ENCODE peak calls at places on chromosome 6, in six cellular contexts. One of them, this sample, is unnamed.

GRCh38 chr6:72941751-72942150 is 283.5 kb downstream of the KHDC1L start:
- DNase-seq in prostate gland: no peak
- DNase-seq in body of pancreas: no peak
- DNase-seq in heart left ventricle: no peak
- DNase-seq in transverse colon: no peak
- DNase-seq in aorta: no peak
- DNase-seq in this sample: no peak

GRCh38 chr6:37517411-37517812 is 17.7 kb upstream of the CCDC167 start:
- DNase-seq in aorta: no peak
- DNase-seq in body of pancreas: peak; percentile 13
- DNase-seq in transverse colon: peak; percentile 31
- DNase-seq in prostate gland: no peak
- DNase-seq in heart left ventricle: no peak
- DNase-seq in this sample: no peak

GRCh38 chr6:19204445-19204844 is 632.7 kb upstream of the ID4 start:
- DNase-seq in body of pancreas: no peak
- DNase-seq in heart left ventricle: no peak
- DNase-seq in aorta: no peak
- DNase-seq in prostate gland: no peak
- DNase-seq in transverse colon: no peak
- DNase-seq in this sample: no peak

GRCh38 chr6:56101141-56101553 is 146.2 kb downstream of the COL21A1 start:
- DNase-seq in transverse colon: no peak
- DNase-seq in prostate gland: no peak
- DNase-seq in heart left ventricle: no peak
- DNase-seq in aorta: no peak
- DNase-seq in body of pancreas: peak; percentile 3
- DNase-seq in this sample: no peak

GRCh38 chr6:170124836-170125235 is 166.0 kb downstream of the DLL1 start:
- DNase-seq in body of pancreas: peak; percentile 64
- DNase-seq in aorta: peak; percentile 42
- DNase-seq in heart left ventricle: peak; percentile 6
- DNase-seq in transverse colon: no peak
- DNase-seq in prostate gland: peak; percentile 79
- DNase-seq in this sample: no peak

GRCh38 chr6:138869343-138869742 is 73.5 kb downstream of the ECT2L start:
- DNase-seq in prostate gland: no peak
- DNase-seq in body of pancreas: no peak
- DNase-seq in transverse colon: no peak
- DNase-seq in heart left ventricle: peak; percentile 67
- DNase-seq in aorta: no peak
- DNase-seq in this sample: no peak

GRCh38 chr6:11785449-11785951 is 6.9 kb upstream of the ADTRP start:
- DNase-seq in aorta: no peak
- DNase-seq in body of pancreas: peak; percentile 57
- DNase-seq in transverse colon: no peak
- DNase-seq in heart left ventricle: no peak
- DNase-seq in prostate gland: peak; percentile 36
- DNase-seq in this sample: no peak

GRCh38 chr6:1615651-1616420 is 6.1 kb downstream of the FOXC1 start:
- DNase-seq in prostate gland: no peak
- DNase-seq in body of pancreas: no peak
- DNase-seq in heart left ventricle: no peak
- DNase-seq in aorta: no peak
- DNase-seq in transverse colon: no peak
- DNase-seq in this sample: no peak

GRCh38 chr6:37783025-37783825 is 36.3 kb upstream of the ZFAND3 start:
- DNase-seq in heart left ventricle: no peak
- DNase-seq in prostate gland: no peak
- DNase-seq in body of pancreas: no peak
- DNase-seq in transverse colon: no peak
- DNase-seq in aorta: peak; percentile 86
- DNase-seq in this sample: no peak

GRCh38 chr6:6659600-6660327 is 71.2 kb downstream of the LY86 start:
- DNase-seq in body of pancreas: peak; percentile 54
- DNase-seq in heart left ventricle: peak; percentile 39
- DNase-seq in prostate gland: no peak
- DNase-seq in aorta: no peak
- DNase-seq in transverse colon: peak; percentile 19
- DNase-seq in this sample: no peak

GRCh38 chr6:91132461-91132860 is 545.6 kb upstream of the MAP3K7 start:
- DNase-seq in heart left ventricle: no peak
- DNase-seq in aorta: no peak
- DNase-seq in transverse colon: no peak
- DNase-seq in prostate gland: no peak
- DNase-seq in body of pancreas: no peak
- DNase-seq in this sample: no peak

GRCh38 chr6:16503919-16504554 is 257.2 kb downstream of the ATXN1 start:
- DNase-seq in transverse colon: peak; percentile 23
- DNase-seq in aorta: no peak
- DNase-seq in body of pancreas: no peak
- DNase-seq in heart left ventricle: no peak
- DNase-seq in prostate gland: no peak
- DNase-seq in this sample: no peak

GRCh38 chr6:105601541-105602174 is 198.8 kb upstream of the PREP start:
- DNase-seq in heart left ventricle: peak; percentile 82
- DNase-seq in aorta: peak; percentile 83
- DNase-seq in prostate gland: peak; percentile 79
- DNase-seq in transverse colon: peak; percentile 67
- DNase-seq in body of pancreas: peak; percentile 76
- DNase-seq in this sample: no peak

GRCh38 chr6:42748241-42748898 is 2.5 kb upstream of the TBCC start:
- DNase-seq in body of pancreas: no peak
- DNase-seq in transverse colon: no peak
- DNase-seq in heart left ventricle: no peak
- DNase-seq in aorta: peak; percentile 42
- DNase-seq in prostate gland: no peak
- DNase-seq in this sample: no peak

GRCh38 chr6:127118505-127119360 is at the start of gene RSPO3:
- DNase-seq in aorta: peak; percentile 78
- DNase-seq in body of pancreas: peak; percentile 10
- DNase-seq in transverse colon: peak; percentile 11
- DNase-seq in heart left ventricle: no peak
- DNase-seq in prostate gland: no peak
- DNase-seq in this sample: no peak

GRCh38 chr6:47247227-47247797 is 62.4 kb downstream of the TNFRSF21 start:
- DNase-seq in heart left ventricle: peak; percentile 30
- DNase-seq in transverse colon: no peak
- DNase-seq in prostate gland: no peak
- DNase-seq in body of pancreas: peak; percentile 39
- DNase-seq in aorta: no peak
- DNase-seq in this sample: no peak
- H3K4me1 ChIP-seq in heart left ventricle: no peaks in the 10 kb centered on the region
- H3K4me1 ChIP-seq in transverse colon: peaks cover 4% of the 10 kb centered on the region
- H3K4me1 ChIP-seq in prostate gland: no peaks in the 10 kb centered on the region
- H3K4me1 ChIP-seq in body of pancreas: peaks cover 15% of the 10 kb centered on the region
- H3K4me1 ChIP-seq in aorta: no peaks in the 10 kb centered on the region
- H3K4me1 ChIP-seq in this sample: peaks cover 44% of the 10 kb centered on the region

GRCh38 chr6:119351005-119351394 is 1.4 kb upstream of the MAN1A1 start:
- DNase-seq in prostate gland: no peak
- DNase-seq in heart left ventricle: no peak
- DNase-seq in transverse colon: no peak
- DNase-seq in aorta: no peak
- DNase-seq in body of pancreas: no peak
- DNase-seq in this sample: no peak
- H3K4me1 ChIP-seq in prostate gland: no peaks in the 10 kb centered on the region
- H3K4me1 ChIP-seq in heart left ventricle: no peaks in the 10 kb centered on the region
- H3K4me1 ChIP-seq in transverse colon: peaks cover 22% of the 10 kb centered on the region
- H3K4me1 ChIP-seq in aorta: peaks cover 3% of the 10 kb centered on the region
- H3K4me1 ChIP-seq in body of pancreas: peaks cover 24% of the 10 kb centered on the region
- H3K4me1 ChIP-seq in this sample: peaks cover 6% of the 10 kb centered on the region

DNA sequence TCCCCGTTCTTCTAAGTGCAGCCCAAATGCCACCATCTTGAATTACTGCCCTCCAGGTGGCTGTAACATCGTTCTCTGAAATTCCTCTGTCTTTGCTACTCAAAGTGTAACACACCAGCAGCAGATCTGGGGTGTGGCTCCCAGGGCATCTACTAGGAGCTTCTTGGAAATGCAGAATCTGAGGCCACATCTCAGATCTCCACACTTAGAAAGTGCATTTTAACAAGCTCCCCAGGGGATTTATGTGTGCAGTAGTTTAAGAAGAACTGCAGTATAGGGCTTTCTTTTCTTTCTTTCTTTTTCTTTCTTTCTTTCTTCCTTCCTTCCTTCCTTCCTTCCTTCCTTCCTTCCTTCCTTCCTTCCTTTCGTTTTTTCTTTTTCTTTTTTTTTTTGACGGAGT is 1.6 kb upstream of the MLIP start:
- DNase-seq in prostate gland: no peak
- DNase-seq in transverse colon: no peak
- DNase-seq in heart left ventricle: no peak
- DNase-seq in body of pancreas: no peak
- DNase-seq in aorta: no peak
- DNase-seq in this sample: no peak
- H3K4me1 ChIP-seq in prostate gland: no peaks in the 10 kb centered on the region
- H3K4me1 ChIP-seq in transverse colon: no peaks in the 10 kb centered on the region
- H3K4me1 ChIP-seq in heart left ventricle: peaks cover 3% of the 10 kb centered on the region
- H3K4me1 ChIP-seq in body of pancreas: no peaks in the 10 kb centered on the region
- H3K4me1 ChIP-seq in aorta: no peaks in the 10 kb centered on the region
- H3K4me1 ChIP-seq in this sample: peaks cover 7% of the 10 kb centered on the region

DNA sequence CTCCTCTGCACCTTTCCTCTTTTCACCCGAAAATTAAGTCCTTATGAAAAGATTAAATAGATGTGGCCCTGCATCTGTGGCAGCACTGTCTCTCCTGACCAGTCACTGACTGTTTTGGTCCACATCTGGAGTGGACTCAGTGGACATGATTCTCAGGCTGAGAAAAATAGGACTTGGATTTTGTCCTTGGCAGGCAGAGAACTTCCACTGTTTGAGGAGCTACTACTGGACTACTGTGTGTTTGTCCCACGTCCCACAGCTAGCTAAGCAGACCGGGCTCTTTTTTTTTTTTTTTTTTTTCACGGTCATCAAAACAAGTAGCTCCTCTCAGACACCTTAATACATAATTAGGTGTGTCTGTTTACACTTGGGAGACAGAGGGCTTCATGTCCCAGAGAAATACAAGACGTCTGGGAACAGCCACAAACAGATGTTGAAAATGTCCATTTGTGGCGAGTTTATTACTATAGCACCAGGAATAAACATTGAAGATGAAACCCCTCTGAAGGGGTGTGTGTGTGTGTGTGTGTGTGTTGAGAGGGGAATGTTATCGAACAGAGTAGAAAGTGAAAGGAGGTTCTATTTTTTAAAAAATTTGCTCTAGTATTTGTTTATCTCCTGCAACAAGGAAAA is 155.0 kb upstream of the SUPT3H start:
- DNase-seq in body of pancreas: no peak
- DNase-seq in heart left ventricle: no peak
- DNase-seq in prostate gland: no peak
- DNase-seq in transverse colon: no peak
- DNase-seq in aorta: no peak
- DNase-seq in this sample: no peak
- H3K4me1 ChIP-seq in body of pancreas: no peaks in the 10 kb centered on the region
- H3K4me1 ChIP-seq in heart left ventricle: no peaks in the 10 kb centered on the region
- H3K4me1 ChIP-seq in prostate gland: peaks cover 3% of the 10 kb centered on the region
- H3K4me1 ChIP-seq in transverse colon: no peaks in the 10 kb centered on the region
- H3K4me1 ChIP-seq in aorta: no peaks in the 10 kb centered on the region
- H3K4me1 ChIP-seq in this sample: no peaks in the 10 kb centered on the region

GRCh38 chr6:34793877-34794276 is 2.0 kb downstream of the BLTP3A start:
- DNase-seq in body of pancreas: no peak
- DNase-seq in aorta: no peak
- DNase-seq in heart left ventricle: no peak
- DNase-seq in transverse colon: no peak
- DNase-seq in prostate gland: no peak
- DNase-seq in this sample: no peak

GRCh38 chr6:34795836-34796425 is 4.0 kb downstream of the BLTP3A start:
- DNase-seq in aorta: no peak
- DNase-seq in prostate gland: no peak
- DNase-seq in body of pancreas: no peak
- DNase-seq in heart left ventricle: no peak
- DNase-seq in transverse colon: no peak
- DNase-seq in this sample: no peak

GRCh38 chr6:34791164-34791841 is 580 bp upstream of the BLTP3A start:
- DNase-seq in transverse colon: peak; percentile 64
- DNase-seq in heart left ventricle: peak; percentile 68
- DNase-seq in prostate gland: peak; percentile 47
- DNase-seq in aorta: peak; percentile 85
- DNase-seq in body of pancreas: peak; percentile 51
- DNase-seq in this sample: peak; percentile 91

GRCh38 chr6:34792605-34793500 is 970 bp downstream of the BLTP3A start:
- DNase-seq in body of pancreas: peak; percentile 64
- DNase-seq in prostate gland: peak; percentile 28
- DNase-seq in heart left ventricle: no peak
- DNase-seq in transverse colon: peak; percentile 25
- DNase-seq in aorta: no peak
- DNase-seq in this sample: peak; percentile 92

GRCh38 chr6:34791842-34792604 is at the start of gene BLTP3A:
- DNase-seq in heart left ventricle: peak; percentile 83
- DNase-seq in transverse colon: peak; percentile 75
- DNase-seq in body of pancreas: peak; percentile 73
- DNase-seq in aorta: peak; percentile 90
- DNase-seq in prostate gland: peak; percentile 55
- DNase-seq in this sample: peak; percentile 92
- H3K4me1 ChIP-seq in heart left ventricle: no peaks in the 10 kb centered on the region
- H3K4me1 ChIP-seq in transverse colon: peaks cover 17% of the 10 kb centered on the region
- H3K4me1 ChIP-seq in body of pancreas: peaks cover 26% of the 10 kb centered on the region
- H3K4me1 ChIP-seq in aorta: no peaks in the 10 kb centered on the region
- H3K4me1 ChIP-seq in prostate gland: no peaks in the 10 kb centered on the region
- H3K4me1 ChIP-seq in this sample: peaks cover 21% of the 10 kb centered on the region

GRCh38 chr6:108837236-108837971 is 10.8 kb upstream of the ARMC2 start:
- DNase-seq in aorta: no peak
- DNase-seq in heart left ventricle: no peak
- DNase-seq in body of pancreas: peak; percentile 32
- DNase-seq in transverse colon: no peak
- DNase-seq in prostate gland: no peak
- DNase-seq in this sample: no peak
- H3K4me1 ChIP-seq in aorta: no peaks in the 10 kb centered on the region
- H3K4me1 ChIP-seq in heart left ventricle: no peaks in the 10 kb centered on the region
- H3K4me1 ChIP-seq in body of pancreas: peaks cover 3% of the 10 kb centered on the region
- H3K4me1 ChIP-seq in transverse colon: peaks cover 8% of the 10 kb centered on the region
- H3K4me1 ChIP-seq in prostate gland: no peaks in the 10 kb centered on the region
- H3K4me1 ChIP-seq in this sample: peaks cover 9% of the 10 kb centered on the region

GRCh38 chr6:111845441-111845871 is 27.8 kb downstream of the FYN start:
- DNase-seq in body of pancreas: no peak
- DNase-seq in prostate gland: no peak
- DNase-seq in transverse colon: no peak
- DNase-seq in aorta: no peak
- DNase-seq in heart left ventricle: no peak
- DNase-seq in this sample: peak; percentile 55
- H3K4me1 ChIP-seq in body of pancreas: peaks cover 3% of the 10 kb centered on the region
- H3K4me1 ChIP-seq in prostate gland: no peaks in the 10 kb centered on the region
- H3K4me1 ChIP-seq in transverse colon: peaks cover 6% of the 10 kb centered on the region
- H3K4me1 ChIP-seq in aorta: no peaks in the 10 kb centered on the region
- H3K4me1 ChIP-seq in heart left ventricle: peaks cover 12% of the 10 kb centered on the region
- H3K4me1 ChIP-seq in this sample: peaks cover 72% of the 10 kb centered on the region

DNA sequence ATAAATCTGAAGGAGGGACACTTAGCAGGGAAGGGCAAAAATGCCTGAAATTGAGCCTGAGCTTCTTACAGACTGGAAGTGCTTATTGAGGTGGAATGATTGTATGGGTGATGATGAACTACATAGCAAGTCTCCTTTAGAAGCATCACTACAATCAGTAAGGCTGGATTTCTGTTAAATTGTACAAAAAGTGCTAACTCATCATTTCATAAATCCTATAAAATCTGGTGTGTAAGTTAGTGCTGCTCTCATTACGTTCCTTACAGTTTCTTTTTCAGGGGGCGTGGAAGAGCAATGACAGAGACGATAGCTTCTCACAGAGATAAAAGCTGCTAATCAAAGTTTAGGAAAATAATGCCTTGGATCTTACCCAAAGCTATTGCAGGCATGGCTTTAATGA is 409.2 kb upstream of the RUNX2 start:
- DNase-seq in transverse colon: no peak
- DNase-seq in heart left ventricle: no peak
- DNase-seq in aorta: no peak
- DNase-seq in body of pancreas: no peak
- DNase-seq in prostate gland: no peak
- DNase-seq in this sample: no peak
- H3K4me1 ChIP-seq in transverse colon: no peaks in the 10 kb centered on the region
- H3K4me1 ChIP-seq in heart left ventricle: no peaks in the 10 kb centered on the region
- H3K4me1 ChIP-seq in aorta: no peaks in the 10 kb centered on the region
- H3K4me1 ChIP-seq in body of pancreas: peaks cover 18% of the 10 kb centered on the region
- H3K4me1 ChIP-seq in prostate gland: no peaks in the 10 kb centered on the region
- H3K4me1 ChIP-seq in this sample: no peaks in the 10 kb centered on the region

GRCh38 chr6:36116480-36116879 is 13.8 kb upstream of the MAPK13 start:
- DNase-seq in prostate gland: no peak
- DNase-seq in transverse colon: no peak
- DNase-seq in heart left ventricle: no peak
- DNase-seq in body of pancreas: no peak
- DNase-seq in aorta: no peak
- DNase-seq in this sample: no peak
- H3K4me1 ChIP-seq in prostate gland: peaks cover 8% of the 10 kb centered on the region
- H3K4me1 ChIP-seq in transverse colon: peaks cover 16% of the 10 kb centered on the region
- H3K4me1 ChIP-seq in heart left ventricle: no peaks in the 10 kb centered on the region
- H3K4me1 ChIP-seq in body of pancreas: peaks cover 6% of the 10 kb centered on the region
- H3K4me1 ChIP-seq in aorta: no peaks in the 10 kb centered on the region
- H3K4me1 ChIP-seq in this sample: peaks cover 12% of the 10 kb centered on the region

This sample was measured in esophagus muscularis mucosa.